ENCODE peak calls at places on chromosomes 16 and 17, in eight cellular contexts. U is GM23248, D is testis, A is RPMI7951, E is smooth muscle cell of the brain vasculature, Y is D721Med, R is nephron progenitor cell, Q is iris pigment epithelial cell. O is an unnamed sample.

GRCh38 chr16:73171380-73171779 is 123.5 kb upstream of the ZFHX3 start:
- DNase-seq in Q (no peak), E (no peak), D (no peak), Y (no peak), A (peak), R (no peak), U (no peak), O (no peak)

GRCh38 chr16:22186517-22186916 is 19.6 kb upstream of the EEF2K start:
- DNase-seq in Y (no peak), A (no peak), D (no peak), U (peak), Q (no peak), E (no peak), R (peak), O (no peak)

GRCh38 chr17:56665864-56666263 is 72.4 kb downstream of the NOG start:
- DNase-seq in A (no peak), R (no peak), D (no peak), E (no peak), U (no peak), Y (no peak), Q (no peak), O (no peak)

GRCh38 chr16:88549671-88550643 is 20.2 kb upstream of the ZC3H18 start:
- DNase-seq in U (no peak), D (peak), A (no peak), Y (no peak), Q (no peak), E (no peak), R (no peak), O (no peak)

GRCh38 chr16:4388275-4389021 is 16.8 kb downstream of the VASN start:
- DNase-seq in Q (no peak), R (peak), E (no peak), U (peak), A (no peak), Y (no peak), D (no peak), O (no peak)

GRCh38 chr17:37726248-37726647 is 18.6 kb downstream of the HNF1B start:
- DNase-seq in Y (no peak), E (no peak), Q (no peak), A (no peak), R (no peak), U (peak), D (no peak), O (no peak)

GRCh38 chr16:2333772-2334379 is 6.7 kb downstream of the ABCA3 start:
- DNase-seq in D (no peak), Q (no peak), U (peak), Y (no peak), R (no peak), E (no peak), A (peak), O (no peak)

GRCh38 chr17:79685121-79685520 is 45.6 kb upstream of the ENPP7 start:
- DNase-seq in Y (no peak), D (no peak), U (no peak), R (no peak), Q (no peak), A (no peak), E (no peak), O (no peak)

GRCh38 chr17:6688944-6689343 is 24.2 kb downstream of the SLC13A5 start:
- DNase-seq in Y (no peak), R (no peak), U (no peak), A (no peak), Q (no peak), E (no peak), D (no peak), O (no peak)

GRCh38 chr16:57865746-57866528 is 63.6 kb upstream of the KIFC3 start:
- DNase-seq in E (no peak), A (no peak), R (no peak), Y (no peak), D (no peak), Q (no peak), U (no peak), O (no peak)

GRCh38 chr17:64491034-64491860 is 5.6 kb downstream of the POLG2 start:
- DNase-seq in Y (no peak), U (peak), E (no peak), D (no peak), R (no peak), Q (peak), A (peak), O (no peak)

GRCh38 chr17:43338886-43339516 is 59.8 kb upstream of the ARL4D start:
- DNase-seq in R (peak), E (no peak), Y (no peak), D (peak), U (peak), A (peak), Q (peak), O (peak)

GRCh38 chr17:18916816-18917496 is 35.0 kb upstream of the SLC5A10 start:
- DNase-seq in U (peak), A (peak), E (no peak), Q (no peak), D (no peak), Y (no peak), R (no peak), O (no peak)

GRCh38 chr16:79408355-79408754 is 192.2 kb downstream of the MAF start:
- DNase-seq in R (no peak), E (no peak), U (no peak), A (no peak), Y (no peak), D (no peak), Q (no peak), O (no peak)

GRCh38 chr16:66457888-66458287 is 30.8 kb downstream of the BEAN1 start:
- DNase-seq in R (no peak), D (no peak), U (peak), Y (no peak), A (peak), E (no peak), Q (no peak), O (no peak)